ENCODE peak calls at places on chromosomes 16 and 17, in four cellular contexts. Y is gastrocnemius medialis; H is naive thymus-derived CD4-positive, alpha-beta T cell; R is mesendoderm. C is an unnamed sample.
A peak's percentile ranks its signal among the peaks of the same experiment; 100 is the strongest.

GRCh38 chr16:72987480-72987901 is 60.4 kb downstream of the ZFHX3 start:
- DNase-seq in Y (peak; percentile 68), H (no peak), R (no peak), C (no peak)

GRCh38 chr17:14940946-14941280 is 324.2 kb downstream of the PMP22 start:
- DNase-seq in Y (no peak), H (no peak), R (no peak), C (no peak)

GRCh38 chr17:40253565-40253964 is 34.1 kb upstream of the CDC6 start:
- DNase-seq in Y (no peak), H (no peak), R (no peak), C (no peak)

GRCh38 chr16:64391009-64391663 is 730.7 kb downstream of the CDH11 start:
- DNase-seq in Y (no peak), H (no peak), R (no peak), C (no peak)

GRCh38 chr16:76237471-76237870 is 39.7 kb upstream of the CNTNAP4 start:
- DNase-seq in Y (no peak), H (no peak), R (no peak), C (no peak)

GRCh38 chr16:87123356-87124001 is 193.7 kb downstream of the C16orf95 start:
- DNase-seq in Y (no peak), H (no peak), R (no peak), C (no peak)

GRCh38 chr17:43125967-43126910 is 1.1 kb upstream of the BRCA1 start:
- DNase-seq in Y (no peak), H (no peak), R (peak; percentile 12), C (no peak)

GRCh38 chr16:10601444-10602401 is 21.3 kb upstream of the EMP2 start:
- DNase-seq in Y (no peak), H (no peak), R (peak; percentile 83), C (no peak)

GRCh38 chr17:49896222-49896621 is 48.4 kb upstream of the TAC4 start:
- DNase-seq in Y (no peak), H (no peak), R (no peak), C (no peak)

GRCh38 chr16:23227529-23227928 is 45.0 kb downstream of the SCNN1G start:
- DNase-seq in Y (no peak), H (no peak), R (no peak), C (no peak)

GRCh38 chr17:16417896-16418683 is 2.7 kb downstream of the TRPV2 start:
- DNase-seq in Y (no peak), H (no peak), R (no peak), C (no peak)

GRCh38 chr17:42381898-42382297 is 6.3 kb downstream of the STAT3 start:
- DNase-seq in Y (no peak), H (no peak), R (no peak), C (no peak)

GRCh38 chr17:46841561-46842379 is 9.6 kb upstream of the WNT9B start:
- DNase-seq in Y (no peak), H (no peak), R (peak; percentile 54), C (no peak)

GRCh38 chr17:6915620-6916019 is 80.2 kb upstream of the ALOX12 start:
- DNase-seq in Y (no peak), H (no peak), R (no peak), C (no peak)

GRCh38 chr16:86508947-86509758 is 1.2 kb upstream of the FOXF1 start:
- DNase-seq in Y (no peak), H (no peak), R (peak; percentile 59), C (no peak)

GRCh38 chr16:57906385-57907316 is 64.3 kb downstream of the CNGB1 start:
- DNase-seq in Y (no peak), H (peak; percentile 6), R (no peak), C (no peak)

GRCh38 chr17:61294777-61295176 is 104.9 kb upstream of the TBX2 start:
- DNase-seq in Y (no peak), H (no peak), R (peak; percentile 94), C (no peak)

GRCh38 chr17:6279659-6280058 is 155.3 kb downstream of the AIPL1 start:
- DNase-seq in Y (no peak), H (no peak), R (peak; percentile 86), C (no peak)

GRCh38 chr17:9768381-9768934 is 22.9 kb downstream of the DHRS7C start:
- DNase-seq in Y (no peak), H (no peak), R (peak; percentile 61), C (no peak)

GRCh38 chr16:11819798-11820197 is 22.7 kb upstream of the ZC3H7A start:
- DNase-seq in Y (no peak), H (no peak), R (no peak), C (no peak)

GRCh38 chr16:51881731-51882130 is 665.2 kb downstream of the TOX3 start:
- DNase-seq in Y (no peak), H (no peak), R (no peak), C (no peak)

GRCh38 chr16:51886456-51886855 is 660.5 kb downstream of the TOX3 start:
- DNase-seq in Y (no peak), H (no peak), R (no peak), C (no peak)

GRCh38 chr16:51888021-51888420 is 658.9 kb downstream of the TOX3 start:
- DNase-seq in Y (no peak), H (no peak), R (no peak), C (no peak)

GRCh38 chr16:51888534-51888933 is 658.4 kb downstream of the TOX3 start:
- DNase-seq in Y (no peak), H (no peak), R (no peak), C (no peak)

DNA sequence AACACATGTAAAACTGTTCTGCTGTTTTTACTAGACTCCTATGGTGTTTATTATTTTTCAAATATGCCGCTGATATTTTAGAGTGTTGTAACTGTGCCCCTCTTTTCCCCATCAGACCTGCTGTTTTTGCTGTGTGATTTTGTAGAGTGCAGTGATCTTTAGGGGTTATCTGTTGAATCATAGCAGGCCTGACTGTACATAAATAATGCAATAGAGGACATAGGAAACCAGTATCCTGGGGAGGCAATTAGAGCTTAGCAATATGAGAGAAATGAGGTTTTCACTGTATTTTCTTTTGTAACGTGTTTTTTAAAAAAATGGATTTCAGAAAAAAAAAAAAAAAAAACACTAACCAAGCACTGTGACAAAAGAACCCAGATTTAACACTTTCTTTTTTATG is 662.2 kb downstream of the TOX3 start:
- DNase-seq in Y (no peak), H (no peak), R (no peak), C (no peak)
- H3K4me3 ChIP-seq in Y (no peak overlapping the region), H (no peak overlapping the region), R (no peak overlapping the region), C (no peak overlapping the region)

DNA sequence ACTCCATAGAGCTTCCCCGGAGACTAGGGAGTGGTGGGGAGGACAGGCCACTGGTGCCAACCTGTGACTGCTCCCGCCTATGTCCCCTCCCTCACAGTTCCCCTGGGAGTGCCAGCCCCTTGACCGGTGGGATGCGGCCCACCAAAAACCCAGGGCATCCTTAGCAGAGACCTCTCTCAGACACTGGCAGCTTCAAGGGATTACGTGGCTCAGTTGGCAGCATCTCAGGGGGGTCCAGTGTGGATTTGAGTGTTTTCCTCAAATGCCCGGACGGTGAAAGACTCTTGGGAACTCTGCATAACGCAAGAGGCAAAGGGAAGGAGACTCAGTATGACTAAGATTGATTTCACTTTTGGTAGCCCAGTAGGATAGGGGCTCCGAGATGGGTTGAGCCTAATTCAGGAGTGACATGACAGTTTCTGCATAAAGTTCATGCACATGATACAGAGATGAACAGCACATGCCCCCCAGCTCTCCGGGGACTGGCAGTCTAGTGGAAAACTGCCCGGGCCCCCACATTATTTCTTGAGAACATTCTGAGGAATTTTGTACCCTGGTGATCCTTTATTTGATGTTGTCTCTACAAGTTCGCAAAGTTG is 50.4 kb downstream of the TRARG1 start:
- DNase-seq in Y (no peak), H (no peak), R (no peak), C (no peak)
- H3K27me3 ChIP-seq in Y (no peaks in the 10 kb centered on the region), H (no peaks in the 10 kb centered on the region), R (no peaks in the 10 kb centered on the region), C (no peaks in the 10 kb centered on the region)

GRCh38 chr16:30335598-30336474 is 19.3 kb downstream of the CD2BP2 start:
- DNase-seq in Y (peak; percentile 64), H (no peak), R (no peak), C (peak; percentile 38)

GRCh38 chr16:30342751-30343490 is 12.2 kb downstream of the CD2BP2 start:
- DNase-seq in Y (no peak), H (no peak), R (no peak), C (no peak)

GRCh38 chr16:30346286-30346685 is 8.8 kb downstream of the CD2BP2 start:
- DNase-seq in Y (no peak), H (no peak), R (no peak), C (no peak)

GRCh38 chr16:30340621-30341020 is 14.5 kb downstream of the CD2BP2 start:
- DNase-seq in Y (no peak), H (no peak), R (no peak), C (no peak)
- H3K4me3 ChIP-seq in Y (no peak overlapping the region), H (no peak overlapping the region), R (no peak overlapping the region), C (no peak overlapping the region)

DNA sequence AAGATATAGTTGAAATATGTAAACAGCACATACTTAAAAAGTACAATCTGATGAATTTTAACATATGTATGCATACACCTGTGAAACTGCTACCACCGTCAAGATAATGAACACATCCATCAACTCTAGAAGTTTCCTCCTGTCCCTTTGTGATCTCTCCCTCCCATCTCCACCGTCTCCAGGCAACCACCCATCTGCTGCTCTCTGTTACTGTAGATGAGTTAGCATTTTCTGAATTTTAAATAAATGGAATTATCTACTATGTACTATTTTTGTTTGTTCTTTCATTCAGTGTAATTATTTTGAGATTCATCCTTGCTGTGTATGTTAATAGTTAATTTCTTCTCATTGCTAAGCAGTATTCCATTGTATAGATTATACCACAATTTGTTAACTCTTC is 40.3 kb upstream of the SMPD3 start:
- DNase-seq in Y (no peak), H (no peak), R (no peak), C (no peak)
- H3K27me3 ChIP-seq in Y (no peaks in the 10 kb centered on the region), H (no peaks in the 10 kb centered on the region), R (no peaks in the 10 kb centered on the region), C (no peaks in the 10 kb centered on the region)

DNA sequence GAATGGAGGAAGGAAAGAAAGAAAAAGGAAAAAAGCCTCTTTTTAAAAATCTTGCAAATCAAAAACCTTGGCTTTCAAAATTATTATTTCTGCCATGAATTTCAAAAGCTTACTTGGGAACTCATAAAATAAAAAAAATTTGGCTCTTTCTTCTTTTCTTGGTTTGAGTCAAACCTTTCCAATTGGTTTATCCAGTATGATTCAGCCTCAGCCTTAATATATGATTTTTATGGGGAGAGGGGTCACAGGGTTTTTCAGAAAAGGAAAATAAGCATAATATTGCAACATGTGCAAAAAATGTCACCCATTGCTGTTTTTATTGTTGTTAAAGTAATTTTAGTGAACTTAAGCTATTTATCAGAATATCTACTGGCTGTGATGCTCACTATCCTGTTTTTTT is 31.2 kb upstream of the HAPSTR1 start:
- DNase-seq in Y (no peak), H (no peak), R (no peak), C (no peak)
- H3K4me3 ChIP-seq in Y (no peak overlapping the region), H (no peak overlapping the region), R (no peak overlapping the region), C (no peak overlapping the region)

GRCh38 chr17:73592079-73592415 is 52.2 kb downstream of the SDK2 start:
- DNase-seq in Y (no peak), H (no peak), R (no peak), C (no peak)
- H3K27me3 ChIP-seq in Y (no peaks in the 10 kb centered on the region), H (no peaks in the 10 kb centered on the region), R (no peaks in the 10 kb centered on the region), C (no peaks in the 10 kb centered on the region)